ENCODE peak calls at places on chromosomes 16 and 17, in ten cellular contexts. One of them, this sample, is unnamed.
A peak's percentile ranks its signal among the peaks of the same experiment; 100 is the strongest.

GRCh38 chr16:73399997-73400396 is 352.1 kb upstream of the ZFHX3 start:
- DNase-seq in stimulated activated CD4-positive, alpha-beta T cell treated with anti-CD3 and anti-CD28 coated beads, Interleukin-2, amount 100 ng/mL, for 48 hours: no peak
- DNase-seq in SK-N-DZ: no peak
- DNase-seq in LoVo: no peak
- DNase-seq in lower lobe of right lung: no peak
- DNase-seq in uterus: no peak
- DNase-seq in brain microvascular endothelial cell: no peak
- DNase-seq in H7: no peak
- DNase-seq in activated naive CD8-positive, alpha-beta T cell treated with anti-CD3 and anti-CD28 coated beads, Interleukin-2, amount 50 U/mL, for 16 hours: no peak
- DNase-seq in NCI-H1436: no peak
- DNase-seq in this sample: no peak

GRCh38 chr17:74199306-74200092 is 4.0 kb upstream of the RPL38 start:
- DNase-seq in brain microvascular endothelial cell: peak; percentile 51
- DNase-seq in H7: peak; percentile 95
- DNase-seq in lower lobe of right lung: peak; percentile 78
- DNase-seq in activated naive CD8-positive, alpha-beta T cell treated with anti-CD3 and anti-CD28 coated beads, Interleukin-2, amount 50 U/mL, for 16 hours: peak; percentile 47
- DNase-seq in uterus: no peak
- DNase-seq in stimulated activated CD4-positive, alpha-beta T cell treated with anti-CD3 and anti-CD28 coated beads, Interleukin-2, amount 100 ng/mL, for 48 hours: peak; percentile 72
- DNase-seq in LoVo: peak; percentile 70
- DNase-seq in SK-N-DZ: peak; percentile 66
- DNase-seq in NCI-H1436: peak; percentile 45
- DNase-seq in this sample: peak; percentile 69

GRCh38 chr17:72334205-72334604 is 213.4 kb downstream of the SOX9 start:
- DNase-seq in activated naive CD8-positive, alpha-beta T cell treated with anti-CD3 and anti-CD28 coated beads, Interleukin-2, amount 50 U/mL, for 16 hours: no peak
- DNase-seq in LoVo: no peak
- DNase-seq in H7: no peak
- DNase-seq in stimulated activated CD4-positive, alpha-beta T cell treated with anti-CD3 and anti-CD28 coated beads, Interleukin-2, amount 100 ng/mL, for 48 hours: no peak
- DNase-seq in SK-N-DZ: no peak
- DNase-seq in uterus: no peak
- DNase-seq in brain microvascular endothelial cell: peak; percentile 70
- DNase-seq in lower lobe of right lung: no peak
- DNase-seq in NCI-H1436: no peak
- DNase-seq in this sample: no peak

GRCh38 chr17:47077576-47077975 is 98.5 kb upstream of the RPRML start:
- DNase-seq in brain microvascular endothelial cell: peak; percentile 41
- DNase-seq in LoVo: peak; percentile 18
- DNase-seq in SK-N-DZ: no peak
- DNase-seq in activated naive CD8-positive, alpha-beta T cell treated with anti-CD3 and anti-CD28 coated beads, Interleukin-2, amount 50 U/mL, for 16 hours: no peak
- DNase-seq in stimulated activated CD4-positive, alpha-beta T cell treated with anti-CD3 and anti-CD28 coated beads, Interleukin-2, amount 100 ng/mL, for 48 hours: no peak
- DNase-seq in NCI-H1436: no peak
- DNase-seq in uterus: no peak
- DNase-seq in H7: no peak
- DNase-seq in lower lobe of right lung: no peak
- DNase-seq in this sample: peak; percentile 28

GRCh38 chr17:40664582-40665333 is at the start of gene KRT222:
- DNase-seq in NCI-H1436: no peak
- DNase-seq in brain microvascular endothelial cell: no peak
- DNase-seq in SK-N-DZ: no peak
- DNase-seq in activated naive CD8-positive, alpha-beta T cell treated with anti-CD3 and anti-CD28 coated beads, Interleukin-2, amount 50 U/mL, for 16 hours: no peak
- DNase-seq in stimulated activated CD4-positive, alpha-beta T cell treated with anti-CD3 and anti-CD28 coated beads, Interleukin-2, amount 100 ng/mL, for 48 hours: no peak
- DNase-seq in H7: peak; percentile 22
- DNase-seq in uterus: no peak
- DNase-seq in lower lobe of right lung: no peak
- DNase-seq in LoVo: no peak
- DNase-seq in this sample: no peak

GRCh38 chr17:36600477-36600876 is 906 bp upstream of the MRM1 start:
- DNase-seq in brain microvascular endothelial cell: no peak
- DNase-seq in activated naive CD8-positive, alpha-beta T cell treated with anti-CD3 and anti-CD28 coated beads, Interleukin-2, amount 50 U/mL, for 16 hours: no peak
- DNase-seq in stimulated activated CD4-positive, alpha-beta T cell treated with anti-CD3 and anti-CD28 coated beads, Interleukin-2, amount 100 ng/mL, for 48 hours: no peak
- DNase-seq in SK-N-DZ: no peak
- DNase-seq in H7: no peak
- DNase-seq in lower lobe of right lung: peak; percentile 30
- DNase-seq in LoVo: no peak
- DNase-seq in uterus: no peak
- DNase-seq in NCI-H1436: no peak
- DNase-seq in this sample: no peak

GRCh38 chr16:70553175-70553574 is 29.6 kb downstream of the SF3B3 start:
- DNase-seq in brain microvascular endothelial cell: peak; percentile 35
- DNase-seq in lower lobe of right lung: no peak
- DNase-seq in stimulated activated CD4-positive, alpha-beta T cell treated with anti-CD3 and anti-CD28 coated beads, Interleukin-2, amount 100 ng/mL, for 48 hours: no peak
- DNase-seq in H7: no peak
- DNase-seq in NCI-H1436: no peak
- DNase-seq in LoVo: no peak
- DNase-seq in uterus: no peak
- DNase-seq in activated naive CD8-positive, alpha-beta T cell treated with anti-CD3 and anti-CD28 coated beads, Interleukin-2, amount 50 U/mL, for 16 hours: no peak
- DNase-seq in SK-N-DZ: no peak
- DNase-seq in this sample: no peak

GRCh38 chr16:8675183-8676159 is 1.1 kb downstream of the ABAT start:
- DNase-seq in lower lobe of right lung: no peak
- DNase-seq in stimulated activated CD4-positive, alpha-beta T cell treated with anti-CD3 and anti-CD28 coated beads, Interleukin-2, amount 100 ng/mL, for 48 hours: peak; percentile 22
- DNase-seq in activated naive CD8-positive, alpha-beta T cell treated with anti-CD3 and anti-CD28 coated beads, Interleukin-2, amount 50 U/mL, for 16 hours: peak; percentile 15
- DNase-seq in brain microvascular endothelial cell: no peak
- DNase-seq in NCI-H1436: no peak
- DNase-seq in H7: peak; percentile 47
- DNase-seq in LoVo: no peak
- DNase-seq in uterus: no peak
- DNase-seq in SK-N-DZ: no peak
- DNase-seq in this sample: no peak

GRCh38 chr17:61400058-61400785 is 579 bp downstream of the TBX2 start:
- DNase-seq in uterus: peak; percentile 39
- DNase-seq in SK-N-DZ: no peak
- DNase-seq in lower lobe of right lung: peak; percentile 53
- DNase-seq in activated naive CD8-positive, alpha-beta T cell treated with anti-CD3 and anti-CD28 coated beads, Interleukin-2, amount 50 U/mL, for 16 hours: no peak
- DNase-seq in NCI-H1436: no peak
- DNase-seq in H7: peak; percentile 87
- DNase-seq in LoVo: peak; percentile 38
- DNase-seq in stimulated activated CD4-positive, alpha-beta T cell treated with anti-CD3 and anti-CD28 coated beads, Interleukin-2, amount 100 ng/mL, for 48 hours: no peak
- DNase-seq in brain microvascular endothelial cell: no peak
- DNase-seq in this sample: no peak

GRCh38 chr17:42895185-42895555 is 5.4 kb upstream of the G6PC1 start:
- DNase-seq in brain microvascular endothelial cell: peak; percentile 56
- DNase-seq in lower lobe of right lung: peak; percentile 54
- DNase-seq in H7: no peak
- DNase-seq in stimulated activated CD4-positive, alpha-beta T cell treated with anti-CD3 and anti-CD28 coated beads, Interleukin-2, amount 100 ng/mL, for 48 hours: no peak
- DNase-seq in uterus: peak; percentile 56
- DNase-seq in SK-N-DZ: no peak
- DNase-seq in NCI-H1436: no peak
- DNase-seq in activated naive CD8-positive, alpha-beta T cell treated with anti-CD3 and anti-CD28 coated beads, Interleukin-2, amount 50 U/mL, for 16 hours: no peak
- DNase-seq in LoVo: peak; percentile 19
- DNase-seq in this sample: peak; percentile 75

GRCh38 chr17:50117202-50118040 is 12.5 kb downstream of the SAMD14 start:
- DNase-seq in H7: peak; percentile 93
- DNase-seq in stimulated activated CD4-positive, alpha-beta T cell treated with anti-CD3 and anti-CD28 coated beads, Interleukin-2, amount 100 ng/mL, for 48 hours: peak; percentile 52
- DNase-seq in LoVo: peak; percentile 31
- DNase-seq in NCI-H1436: no peak
- DNase-seq in lower lobe of right lung: peak; percentile 68
- DNase-seq in activated naive CD8-positive, alpha-beta T cell treated with anti-CD3 and anti-CD28 coated beads, Interleukin-2, amount 50 U/mL, for 16 hours: no peak
- DNase-seq in uterus: no peak
- DNase-seq in brain microvascular endothelial cell: no peak
- DNase-seq in SK-N-DZ: no peak
- DNase-seq in this sample: peak; percentile 53

GRCh38 chr17:56595831-56596740 is 2.6 kb downstream of the NOG start:
- DNase-seq in lower lobe of right lung: peak; percentile 45
- DNase-seq in H7: peak; percentile 84
- DNase-seq in LoVo: peak; percentile 7
- DNase-seq in stimulated activated CD4-positive, alpha-beta T cell treated with anti-CD3 and anti-CD28 coated beads, Interleukin-2, amount 100 ng/mL, for 48 hours: no peak
- DNase-seq in SK-N-DZ: no peak
- DNase-seq in NCI-H1436: no peak
- DNase-seq in brain microvascular endothelial cell: no peak
- DNase-seq in activated naive CD8-positive, alpha-beta T cell treated with anti-CD3 and anti-CD28 coated beads, Interleukin-2, amount 50 U/mL, for 16 hours: no peak
- DNase-seq in uterus: no peak
- DNase-seq in this sample: peak; percentile 19

GRCh38 chr16:77191259-77191969 is 424 bp downstream of the MON1B start:
- DNase-seq in activated naive CD8-positive, alpha-beta T cell treated with anti-CD3 and anti-CD28 coated beads, Interleukin-2, amount 50 U/mL, for 16 hours: no peak
- DNase-seq in uterus: peak; percentile 31
- DNase-seq in lower lobe of right lung: peak; percentile 70
- DNase-seq in LoVo: no peak
- DNase-seq in stimulated activated CD4-positive, alpha-beta T cell treated with anti-CD3 and anti-CD28 coated beads, Interleukin-2, amount 100 ng/mL, for 48 hours: peak; percentile 12
- DNase-seq in brain microvascular endothelial cell: no peak
- DNase-seq in SK-N-DZ: no peak
- DNase-seq in H7: no peak
- DNase-seq in NCI-H1436: no peak
- DNase-seq in this sample: peak; percentile 71

GRCh38 chr17:2792541-2793169 is 3.6 kb upstream of the RAP1GAP2 start:
- DNase-seq in NCI-H1436: no peak
- DNase-seq in uterus: no peak
- DNase-seq in activated naive CD8-positive, alpha-beta T cell treated with anti-CD3 and anti-CD28 coated beads, Interleukin-2, amount 50 U/mL, for 16 hours: no peak
- DNase-seq in SK-N-DZ: no peak
- DNase-seq in LoVo: no peak
- DNase-seq in lower lobe of right lung: no peak
- DNase-seq in brain microvascular endothelial cell: no peak
- DNase-seq in H7: peak; percentile 68
- DNase-seq in stimulated activated CD4-positive, alpha-beta T cell treated with anti-CD3 and anti-CD28 coated beads, Interleukin-2, amount 100 ng/mL, for 48 hours: peak; percentile 39
- DNase-seq in this sample: no peak

GRCh38 chr17:8173056-8173870 is 2.9 kb downstream of the TMEM107 start:
- DNase-seq in LoVo: peak; percentile 91
- DNase-seq in stimulated activated CD4-positive, alpha-beta T cell treated with anti-CD3 and anti-CD28 coated beads, Interleukin-2, amount 100 ng/mL, for 48 hours: peak; percentile 69
- DNase-seq in NCI-H1436: peak; percentile 95
- DNase-seq in SK-N-DZ: peak; percentile 99
- DNase-seq in activated naive CD8-positive, alpha-beta T cell treated with anti-CD3 and anti-CD28 coated beads, Interleukin-2, amount 50 U/mL, for 16 hours: peak; percentile 61
- DNase-seq in lower lobe of right lung: peak; percentile 82
- DNase-seq in H7: peak; percentile 82
- DNase-seq in brain microvascular endothelial cell: peak; percentile 96
- DNase-seq in uterus: peak; percentile 89
- DNase-seq in this sample: peak; percentile 80

GRCh38 chr16:11315499-11315898 is 29.8 kb upstream of the RMI2 start:
- DNase-seq in activated naive CD8-positive, alpha-beta T cell treated with anti-CD3 and anti-CD28 coated beads, Interleukin-2, amount 50 U/mL, for 16 hours: no peak
- DNase-seq in uterus: no peak
- DNase-seq in LoVo: no peak
- DNase-seq in H7: peak; percentile 91
- DNase-seq in brain microvascular endothelial cell: peak; percentile 45
- DNase-seq in stimulated activated CD4-positive, alpha-beta T cell treated with anti-CD3 and anti-CD28 coated beads, Interleukin-2, amount 100 ng/mL, for 48 hours: no peak
- DNase-seq in lower lobe of right lung: no peak
- DNase-seq in SK-N-DZ: peak; percentile 30
- DNase-seq in NCI-H1436: no peak
- DNase-seq in this sample: no peak

GRCh38 chr17:71224824-71225575 is 895.8 kb upstream of the SOX9 start:
- DNase-seq in brain microvascular endothelial cell: no peak
- DNase-seq in SK-N-DZ: no peak
- DNase-seq in lower lobe of right lung: no peak
- DNase-seq in activated naive CD8-positive, alpha-beta T cell treated with anti-CD3 and anti-CD28 coated beads, Interleukin-2, amount 50 U/mL, for 16 hours: no peak
- DNase-seq in uterus: no peak
- DNase-seq in stimulated activated CD4-positive, alpha-beta T cell treated with anti-CD3 and anti-CD28 coated beads, Interleukin-2, amount 100 ng/mL, for 48 hours: no peak
- DNase-seq in H7: no peak
- DNase-seq in LoVo: peak; percentile 6
- DNase-seq in NCI-H1436: no peak
- DNase-seq in this sample: no peak

GRCh38 chr17:7886227-7887037 is 2.2 kb upstream of the CHD3 start:
- DNase-seq in NCI-H1436: no peak
- DNase-seq in activated naive CD8-positive, alpha-beta T cell treated with anti-CD3 and anti-CD28 coated beads, Interleukin-2, amount 50 U/mL, for 16 hours: no peak
- DNase-seq in lower lobe of right lung: no peak
- DNase-seq in H7: peak; percentile 86
- DNase-seq in SK-N-DZ: no peak
- DNase-seq in uterus: peak; percentile 60
- DNase-seq in stimulated activated CD4-positive, alpha-beta T cell treated with anti-CD3 and anti-CD28 coated beads, Interleukin-2, amount 100 ng/mL, for 48 hours: peak; percentile 35
- DNase-seq in LoVo: no peak
- DNase-seq in brain microvascular endothelial cell: peak; percentile 21
- DNase-seq in this sample: peak; percentile 55

GRCh38 chr17:30942311-30943079 is 20.8 kb downstream of the ADAP2 start:
- DNase-seq in NCI-H1436: no peak
- DNase-seq in uterus: no peak
- DNase-seq in H7: no peak
- DNase-seq in activated naive CD8-positive, alpha-beta T cell treated with anti-CD3 and anti-CD28 coated beads, Interleukin-2, amount 50 U/mL, for 16 hours: no peak
- DNase-seq in stimulated activated CD4-positive, alpha-beta T cell treated with anti-CD3 and anti-CD28 coated beads, Interleukin-2, amount 100 ng/mL, for 48 hours: no peak
- DNase-seq in brain microvascular endothelial cell: no peak
- DNase-seq in SK-N-DZ: no peak
- DNase-seq in LoVo: no peak
- DNase-seq in lower lobe of right lung: no peak
- DNase-seq in this sample: no peak

GRCh38 chr16:49441366-49441780 is 67.8 kb downstream of the C16orf78 start:
- DNase-seq in LoVo: no peak
- DNase-seq in lower lobe of right lung: no peak
- DNase-seq in SK-N-DZ: no peak
- DNase-seq in NCI-H1436: peak; percentile 72
- DNase-seq in H7: peak; percentile 89
- DNase-seq in brain microvascular endothelial cell: no peak
- DNase-seq in uterus: peak; percentile 23
- DNase-seq in stimulated activated CD4-positive, alpha-beta T cell treated with anti-CD3 and anti-CD28 coated beads, Interleukin-2, amount 100 ng/mL, for 48 hours: peak; percentile 27
- DNase-seq in activated naive CD8-positive, alpha-beta T cell treated with anti-CD3 and anti-CD28 coated beads, Interleukin-2, amount 50 U/mL, for 16 hours: peak; percentile 12
- DNase-seq in this sample: peak; percentile 33

GRCh38 chr17:7656958-7657715 is 6.4 kb downstream of the ATP1B2 start:
- DNase-seq in SK-N-DZ: peak; percentile 47
- DNase-seq in uterus: peak; percentile 58
- DNase-seq in brain microvascular endothelial cell: no peak
- DNase-seq in H7: peak; percentile 89
- DNase-seq in NCI-H1436: no peak
- DNase-seq in activated naive CD8-positive, alpha-beta T cell treated with anti-CD3 and anti-CD28 coated beads, Interleukin-2, amount 50 U/mL, for 16 hours: no peak
- DNase-seq in lower lobe of right lung: no peak
- DNase-seq in LoVo: no peak
- DNase-seq in stimulated activated CD4-positive, alpha-beta T cell treated with anti-CD3 and anti-CD28 coated beads, Interleukin-2, amount 100 ng/mL, for 48 hours: no peak
- DNase-seq in this sample: peak; percentile 90

GRCh38 chr16:30570621-30571443 is 682 bp downstream of the ZNF688 start:
- DNase-seq in activated naive CD8-positive, alpha-beta T cell treated with anti-CD3 and anti-CD28 coated beads, Interleukin-2, amount 50 U/mL, for 16 hours: no peak
- DNase-seq in LoVo: no peak
- DNase-seq in uterus: peak; percentile 40
- DNase-seq in lower lobe of right lung: peak; percentile 53
- DNase-seq in brain microvascular endothelial cell: peak; percentile 16
- DNase-seq in stimulated activated CD4-positive, alpha-beta T cell treated with anti-CD3 and anti-CD28 coated beads, Interleukin-2, amount 100 ng/mL, for 48 hours: no peak
- DNase-seq in H7: peak; percentile 81
- DNase-seq in SK-N-DZ: peak; percentile 43
- DNase-seq in NCI-H1436: no peak
- DNase-seq in this sample: no peak

GRCh38 chr17:7225711-7226331 is 6.1 kb downstream of the ACADVL start:
- DNase-seq in H7: no peak
- DNase-seq in lower lobe of right lung: no peak
- DNase-seq in SK-N-DZ: no peak
- DNase-seq in uterus: no peak
- DNase-seq in stimulated activated CD4-positive, alpha-beta T cell treated with anti-CD3 and anti-CD28 coated beads, Interleukin-2, amount 100 ng/mL, for 48 hours: no peak
- DNase-seq in brain microvascular endothelial cell: no peak
- DNase-seq in LoVo: no peak
- DNase-seq in NCI-H1436: no peak
- DNase-seq in activated naive CD8-positive, alpha-beta T cell treated with anti-CD3 and anti-CD28 coated beads, Interleukin-2, amount 50 U/mL, for 16 hours: no peak
- DNase-seq in this sample: no peak

GRCh38 chr17:47325176-47325575 is 1.4 kb downstream of the EFCAB13 start:
- DNase-seq in stimulated activated CD4-positive, alpha-beta T cell treated with anti-CD3 and anti-CD28 coated beads, Interleukin-2, amount 100 ng/mL, for 48 hours: no peak
- DNase-seq in activated naive CD8-positive, alpha-beta T cell treated with anti-CD3 and anti-CD28 coated beads, Interleukin-2, amount 50 U/mL, for 16 hours: no peak
- DNase-seq in H7: no peak
- DNase-seq in lower lobe of right lung: no peak
- DNase-seq in brain microvascular endothelial cell: no peak
- DNase-seq in uterus: no peak
- DNase-seq in SK-N-DZ: no peak
- DNase-seq in NCI-H1436: no peak
- DNase-seq in LoVo: no peak
- DNase-seq in this sample: no peak

GRCh38 chr16:67395458-67396158 is 2.3 kb upstream of the TPPP3 start:
- DNase-seq in SK-N-DZ: peak; percentile 86
- DNase-seq in LoVo: no peak
- DNase-seq in H7: peak; percentile 71
- DNase-seq in stimulated activated CD4-positive, alpha-beta T cell treated with anti-CD3 and anti-CD28 coated beads, Interleukin-2, amount 100 ng/mL, for 48 hours: no peak
- DNase-seq in activated naive CD8-positive, alpha-beta T cell treated with anti-CD3 and anti-CD28 coated beads, Interleukin-2, amount 50 U/mL, for 16 hours: no peak
- DNase-seq in uterus: no peak
- DNase-seq in brain microvascular endothelial cell: no peak
- DNase-seq in NCI-H1436: peak; percentile 95
- DNase-seq in lower lobe of right lung: no peak
- DNase-seq in this sample: no peak

GRCh38 chr16:51651061-51651466 is 500.0 kb upstream of the SALL1 start:
- DNase-seq in lower lobe of right lung: no peak
- DNase-seq in LoVo: no peak
- DNase-seq in SK-N-DZ: no peak
- DNase-seq in NCI-H1436: peak; percentile 3
- DNase-seq in brain microvascular endothelial cell: no peak
- DNase-seq in activated naive CD8-positive, alpha-beta T cell treated with anti-CD3 and anti-CD28 coated beads, Interleukin-2, amount 50 U/mL, for 16 hours: no peak
- DNase-seq in H7: peak; percentile 22
- DNase-seq in uterus: no peak
- DNase-seq in stimulated activated CD4-positive, alpha-beta T cell treated with anti-CD3 and anti-CD28 coated beads, Interleukin-2, amount 100 ng/mL, for 48 hours: no peak
- DNase-seq in this sample: no peak

GRCh38 chr17:59165933-59166342 is 10.4 kb downstream of the PRR11 start:
- DNase-seq in NCI-H1436: peak; percentile 65
- DNase-seq in LoVo: peak; percentile 50
- DNase-seq in brain microvascular endothelial cell: peak; percentile 51
- DNase-seq in uterus: no peak
- DNase-seq in activated naive CD8-positive, alpha-beta T cell treated with anti-CD3 and anti-CD28 coated beads, Interleukin-2, amount 50 U/mL, for 16 hours: no peak
- DNase-seq in lower lobe of right lung: no peak
- DNase-seq in SK-N-DZ: peak; percentile 33
- DNase-seq in H7: peak; percentile 71
- DNase-seq in stimulated activated CD4-positive, alpha-beta T cell treated with anti-CD3 and anti-CD28 coated beads, Interleukin-2, amount 100 ng/mL, for 48 hours: no peak
- DNase-seq in this sample: no peak

GRCh38 chr17:75927286-75927922 is 13.4 kb downstream of the FBF1 start:
- DNase-seq in SK-N-DZ: no peak
- DNase-seq in H7: peak; percentile 92
- DNase-seq in brain microvascular endothelial cell: no peak
- DNase-seq in stimulated activated CD4-positive, alpha-beta T cell treated with anti-CD3 and anti-CD28 coated beads, Interleukin-2, amount 100 ng/mL, for 48 hours: no peak
- DNase-seq in LoVo: no peak
- DNase-seq in uterus: no peak
- DNase-seq in lower lobe of right lung: peak; percentile 71
- DNase-seq in NCI-H1436: peak; percentile 28
- DNase-seq in activated naive CD8-positive, alpha-beta T cell treated with anti-CD3 and anti-CD28 coated beads, Interleukin-2, amount 50 U/mL, for 16 hours: no peak
- DNase-seq in this sample: no peak

This sample was measured in adrenal gland.